ENCODE peak calls at places on chromosomes 11 and 22, in six cellular contexts. One of them, this sample, is unnamed.
A peak's percentile ranks its signal among the peaks of the same experiment; 100 is the strongest.

GRCh38 chr11:12087075-12087775 is 23.2 kb upstream of the MICAL2 start:
- DNase-seq in IMR-90: peak; percentile 78
- DNase-seq in mesendoderm: peak; percentile 66
- DNase-seq in H1: no peak
- DNase-seq in trophoblast cell: peak; percentile 77
- DNase-seq in mesenchymal stem cell: peak; percentile 88
- DNase-seq in this sample: no peak

GRCh38 chr11:128501576-128502549 is 85.5 kb downstream of the ETS1 start:
- DNase-seq in IMR-90: peak; percentile 77
- DNase-seq in mesendoderm: peak; percentile 43
- DNase-seq in H1: no peak
- DNase-seq in trophoblast cell: no peak
- DNase-seq in mesenchymal stem cell: peak; percentile 78
- DNase-seq in this sample: no peak

GRCh38 chr11:85682330-85683305 is 3.4 kb downstream of the CCDC89 start:
- DNase-seq in IMR-90: peak; percentile 47
- DNase-seq in mesendoderm: no peak
- DNase-seq in H1: no peak
- DNase-seq in trophoblast cell: peak; percentile 1
- DNase-seq in mesenchymal stem cell: no peak
- DNase-seq in this sample: no peak

GRCh38 chr11:128725630-128726461 is 32.0 kb downstream of the FLI1 start:
- DNase-seq in IMR-90: peak; percentile 59
- DNase-seq in mesendoderm: no peak
- DNase-seq in H1: no peak
- DNase-seq in trophoblast cell: no peak
- DNase-seq in mesenchymal stem cell: peak; percentile 68
- DNase-seq in this sample: no peak

GRCh38 chr11:133801356-133801755 is 44.0 kb downstream of the SPATA19 start:
- DNase-seq in IMR-90: no peak
- DNase-seq in mesendoderm: no peak
- DNase-seq in H1: peak; percentile 20
- DNase-seq in trophoblast cell: no peak
- DNase-seq in mesenchymal stem cell: no peak
- DNase-seq in this sample: no peak

GRCh38 chr11:3191586-3192324 is 26.6 kb upstream of the OSBPL5 start:
- DNase-seq in IMR-90: no peak
- DNase-seq in mesendoderm: no peak
- DNase-seq in H1: no peak
- DNase-seq in trophoblast cell: no peak
- DNase-seq in mesenchymal stem cell: no peak
- DNase-seq in this sample: no peak

GRCh38 chr11:46072172-46072964 is 48.9 kb downstream of the PHF21A start:
- DNase-seq in IMR-90: no peak
- DNase-seq in mesendoderm: no peak
- DNase-seq in H1: no peak
- DNase-seq in trophoblast cell: no peak
- DNase-seq in mesenchymal stem cell: peak; percentile 42
- DNase-seq in this sample: no peak

GRCh38 chr11:66016793-66017177 is 5.0 kb downstream of the CST6 start:
- DNase-seq in IMR-90: no peak
- DNase-seq in mesendoderm: no peak
- DNase-seq in H1: no peak
- DNase-seq in trophoblast cell: no peak
- DNase-seq in mesenchymal stem cell: no peak
- DNase-seq in this sample: no peak

GRCh38 chr11:7306900-7307299 is 55.2 kb downstream of the SYT9 start:
- DNase-seq in IMR-90: no peak
- DNase-seq in mesendoderm: no peak
- DNase-seq in H1: no peak
- DNase-seq in trophoblast cell: no peak
- DNase-seq in mesenchymal stem cell: no peak
- DNase-seq in this sample: no peak

GRCh38 chr11:58097437-58097836 is 27.9 kb downstream of the OR9I1 start:
- DNase-seq in IMR-90: no peak
- DNase-seq in mesendoderm: no peak
- DNase-seq in H1: no peak
- DNase-seq in trophoblast cell: no peak
- DNase-seq in mesenchymal stem cell: no peak
- DNase-seq in this sample: no peak

GRCh38 chr22:49048591-49048990 is 779.1 kb downstream of the BRD1 start:
- DNase-seq in IMR-90: no peak
- DNase-seq in mesendoderm: no peak
- DNase-seq in H1: no peak
- DNase-seq in trophoblast cell: no peak
- DNase-seq in mesenchymal stem cell: no peak
- DNase-seq in this sample: no peak

GRCh38 chr11:77287615-77288273 is 13.7 kb downstream of the GDPD4 start:
- DNase-seq in IMR-90: peak; percentile 97
- DNase-seq in mesendoderm: no peak
- DNase-seq in H1: no peak
- DNase-seq in trophoblast cell: no peak
- DNase-seq in mesenchymal stem cell: peak; percentile 64
- DNase-seq in this sample: no peak

GRCh38 chr11:86500500-86501170 is 125.9 kb downstream of the CCDC81 start:
- DNase-seq in IMR-90: no peak
- DNase-seq in mesendoderm: no peak
- DNase-seq in H1: no peak
- DNase-seq in trophoblast cell: no peak
- DNase-seq in mesenchymal stem cell: no peak
- DNase-seq in this sample: no peak

GRCh38 chr11:112588252-112588668 is 327.6 kb upstream of the PLET1 start:
- DNase-seq in IMR-90: peak; percentile 77
- DNase-seq in mesendoderm: peak; percentile 90
- DNase-seq in H1: no peak
- DNase-seq in trophoblast cell: peak; percentile 54
- DNase-seq in mesenchymal stem cell: peak; percentile 88
- DNase-seq in this sample: peak; percentile 78

GRCh38 chr11:106624377-106624776 is 393.9 kb downstream of the GUCY1A2 start:
- DNase-seq in IMR-90: peak; percentile 12
- DNase-seq in mesendoderm: peak; percentile 1
- DNase-seq in H1: no peak
- DNase-seq in trophoblast cell: no peak
- DNase-seq in mesenchymal stem cell: no peak
- DNase-seq in this sample: no peak

GRCh38 chr11:119350302-119350701 is 3.8 kb upstream of the MFRP start:
- DNase-seq in IMR-90: no peak
- DNase-seq in mesendoderm: no peak
- DNase-seq in H1: no peak
- DNase-seq in trophoblast cell: no peak
- DNase-seq in mesenchymal stem cell: no peak
- DNase-seq in this sample: no peak

GRCh38 chr22:38305481-38306448 is 11.5 kb downstream of the CSNK1E start:
- DNase-seq in IMR-90: peak; percentile 54
- DNase-seq in mesendoderm: peak; percentile 77
- DNase-seq in H1: no peak
- DNase-seq in trophoblast cell: no peak
- DNase-seq in mesenchymal stem cell: peak; percentile 55
- DNase-seq in this sample: no peak

GRCh38 chr11:79498681-79499080 is 57.9 kb upstream of the TENM4 start:
- DNase-seq in IMR-90: no peak
- DNase-seq in mesendoderm: no peak
- DNase-seq in H1: no peak
- DNase-seq in trophoblast cell: no peak
- DNase-seq in mesenchymal stem cell: no peak
- DNase-seq in this sample: no peak

GRCh38 chr11:130674686-130675085 is 226.2 kb downstream of the ADAMTS15 start:
- DNase-seq in IMR-90: peak; percentile 49
- DNase-seq in mesendoderm: no peak
- DNase-seq in H1: no peak
- DNase-seq in trophoblast cell: no peak
- DNase-seq in mesenchymal stem cell: peak; percentile 59
- DNase-seq in this sample: no peak

GRCh38 chr11:113176561-113176960 is 137.8 kb upstream of the TTC12 start:
- DNase-seq in IMR-90: no peak
- DNase-seq in mesendoderm: no peak
- DNase-seq in H1: no peak
- DNase-seq in trophoblast cell: no peak
- DNase-seq in mesenchymal stem cell: peak; percentile 68
- DNase-seq in this sample: no peak

GRCh38 chr11:1820463-1821325 is 14.1 kb upstream of the SYT8 start:
- DNase-seq in IMR-90: peak; percentile 22
- DNase-seq in mesendoderm: no peak
- DNase-seq in H1: no peak
- DNase-seq in trophoblast cell: no peak
- DNase-seq in mesenchymal stem cell: no peak
- DNase-seq in this sample: no peak

GRCh38 chr22:44130076-44130711 is 50.5 kb upstream of the PARVG start:
- DNase-seq in IMR-90: peak; percentile 17
- DNase-seq in mesendoderm: no peak
- DNase-seq in H1: no peak
- DNase-seq in trophoblast cell: no peak
- DNase-seq in mesenchymal stem cell: no peak
- DNase-seq in this sample: no peak

GRCh38 chr11:122213111-122213510 is 97.1 kb upstream of the BLID start:
- DNase-seq in IMR-90: no peak
- DNase-seq in mesendoderm: no peak
- DNase-seq in H1: no peak
- DNase-seq in trophoblast cell: no peak
- DNase-seq in mesenchymal stem cell: no peak
- DNase-seq in this sample: no peak

GRCh38 chr11:44817207-44817944 is 90.6 kb downstream of the TSPAN18 start:
- DNase-seq in IMR-90: peak; percentile 27
- DNase-seq in mesendoderm: no peak
- DNase-seq in H1: no peak
- DNase-seq in trophoblast cell: no peak
- DNase-seq in mesenchymal stem cell: no peak
- DNase-seq in this sample: no peak

GRCh38 chr11:76314741-76315090 is 66.2 kb downstream of the THAP12 start:
- DNase-seq in IMR-90: peak; percentile 61
- DNase-seq in mesendoderm: peak; percentile 60
- DNase-seq in H1: no peak
- DNase-seq in trophoblast cell: peak; percentile 30
- DNase-seq in mesenchymal stem cell: peak; percentile 61
- DNase-seq in this sample: no peak

GRCh38 chr22:29006346-29006745 is 55.3 kb downstream of the C22orf31 start:
- DNase-seq in IMR-90: no peak
- DNase-seq in mesendoderm: peak; percentile 56
- DNase-seq in H1: no peak
- DNase-seq in trophoblast cell: no peak
- DNase-seq in mesenchymal stem cell: no peak
- DNase-seq in this sample: no peak

GRCh38 chr11:5123802-5124521 is 14.2 kb downstream of the OR52A5 start:
- DNase-seq in IMR-90: peak; percentile 76
- DNase-seq in mesendoderm: peak; percentile 89
- DNase-seq in H1: peak; percentile 86
- DNase-seq in trophoblast cell: peak; percentile 79
- DNase-seq in mesenchymal stem cell: peak; percentile 75
- DNase-seq in this sample: peak; percentile 68

GRCh38 chr22:46007003-46007847 is 30.3 kb upstream of the WNT7B start:
- DNase-seq in IMR-90: peak; percentile 72
- DNase-seq in mesendoderm: no peak
- DNase-seq in H1: no peak
- DNase-seq in trophoblast cell: peak; percentile 76
- DNase-seq in mesenchymal stem cell: peak; percentile 59
- DNase-seq in this sample: no peak
- H3K4me3 ChIP-seq in IMR-90: no peak overlapping the region
- H3K4me3 ChIP-seq in mesendoderm: no peak overlapping the region
- H3K4me3 ChIP-seq in H1: no peak overlapping the region
- H3K4me3 ChIP-seq in trophoblast cell: no peak overlapping the region
- H3K4me3 ChIP-seq in mesenchymal stem cell: peak overlapping the region; percentile 73
- H3K4me3 ChIP-seq in this sample: no peak overlapping the region

GRCh38 chr11:131871061-131871460 is 500.6 kb downstream of the NTM start:
- DNase-seq in IMR-90: no peak
- DNase-seq in mesendoderm: no peak
- DNase-seq in H1: no peak
- DNase-seq in trophoblast cell: no peak
- DNase-seq in mesenchymal stem cell: no peak
- DNase-seq in this sample: no peak
- H2AK5ac ChIP-seq in IMR-90: no peak overlapping the region
- H2AK5ac ChIP-seq in mesendoderm: no peak overlapping the region
- H2AK5ac ChIP-seq in H1: no peak overlapping the region
- H2AK5ac ChIP-seq in trophoblast cell: no peak overlapping the region
- H2AK5ac ChIP-seq in mesenchymal stem cell: no peak overlapping the region
- H2AK5ac ChIP-seq in this sample: no peak overlapping the region

GRCh38 chr11:126988655-126989054 is 11.9 kb downstream of the KIRREL3 start:
- DNase-seq in IMR-90: no peak
- DNase-seq in mesendoderm: no peak
- DNase-seq in H1: no peak
- DNase-seq in trophoblast cell: no peak
- DNase-seq in mesenchymal stem cell: no peak
- DNase-seq in this sample: no peak

GRCh38 chr11:126991596-126991995 is 9.0 kb downstream of the KIRREL3 start:
- DNase-seq in IMR-90: peak; percentile 80
- DNase-seq in mesendoderm: no peak
- DNase-seq in H1: no peak
- DNase-seq in trophoblast cell: peak; percentile 79
- DNase-seq in mesenchymal stem cell: peak; percentile 29
- DNase-seq in this sample: no peak

GRCh38 chr11:126992065-126992803 is 8.3 kb downstream of the KIRREL3 start:
- DNase-seq in IMR-90: peak; percentile 98
- DNase-seq in mesendoderm: peak; percentile 57
- DNase-seq in H1: no peak
- DNase-seq in trophoblast cell: peak; percentile 92
- DNase-seq in mesenchymal stem cell: peak; percentile 79
- DNase-seq in this sample: no peak

GRCh38 chr11:126990716-126991480 is 9.7 kb downstream of the KIRREL3 start:
- DNase-seq in IMR-90: peak; percentile 40
- DNase-seq in mesendoderm: no peak
- DNase-seq in H1: no peak
- DNase-seq in trophoblast cell: peak; percentile 31
- DNase-seq in mesenchymal stem cell: no peak
- DNase-seq in this sample: no peak

DNA sequence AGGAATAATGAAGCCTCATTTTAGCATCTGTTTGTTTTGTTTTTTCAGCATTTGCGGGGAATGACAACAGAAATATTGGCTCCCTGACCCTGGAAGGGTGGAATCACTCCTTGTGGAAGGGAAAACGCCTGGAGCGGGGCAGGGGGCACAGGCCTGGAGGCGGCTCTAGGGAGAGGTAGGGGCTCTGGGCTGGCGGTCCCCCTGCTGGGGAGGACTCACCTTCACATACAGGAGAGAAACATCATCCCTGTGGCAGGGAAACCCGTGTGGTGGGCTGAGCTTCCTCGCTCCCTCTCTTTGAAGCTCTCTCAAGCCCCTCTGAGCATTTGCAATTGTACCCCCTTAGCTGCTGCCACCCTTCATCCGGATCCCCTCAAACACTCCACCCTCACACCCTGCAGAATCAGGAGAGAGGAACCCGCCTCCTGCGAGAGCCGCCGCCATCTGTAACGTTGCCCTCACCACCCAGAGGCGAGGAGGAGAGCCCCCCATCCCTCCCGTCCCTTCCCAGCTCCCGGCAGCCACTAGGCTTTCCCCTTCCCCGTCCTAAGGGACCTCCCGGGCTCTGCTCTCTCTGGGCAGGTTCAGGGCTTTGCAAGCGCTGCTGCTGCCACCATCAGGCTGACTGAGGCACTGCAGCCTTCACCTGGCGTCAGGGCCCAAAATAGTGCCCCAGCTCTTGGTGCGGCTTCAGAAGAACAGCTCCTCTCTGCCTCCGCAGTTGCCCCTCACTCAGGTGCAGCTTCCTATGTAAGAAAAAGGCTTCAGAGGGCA is 10.4 kb downstream of the KIRREL3 start:
- DNase-seq in IMR-90: peak; percentile 77
- DNase-seq in mesendoderm: peak; percentile 91
- DNase-seq in H1: peak; percentile 96
- DNase-seq in trophoblast cell: peak; percentile 79
- DNase-seq in mesenchymal stem cell: peak; percentile 48
- DNase-seq in this sample: peak; percentile 76
- H3K27ac ChIP-seq in IMR-90: peak overlapping the region; percentile 48
- H3K27ac ChIP-seq in mesendoderm: no peak overlapping the region
- H3K27ac ChIP-seq in H1: no peak overlapping the region
- H3K27ac ChIP-seq in trophoblast cell: no peak overlapping the region
- H3K27ac ChIP-seq in mesenchymal stem cell: peak overlapping the region; percentile 100
- H3K27ac ChIP-seq in this sample: no peak overlapping the region

GRCh38 chr22:42834177-42834949 is 22.7 kb downstream of the ARFGAP3 start:
- DNase-seq in IMR-90: no peak
- DNase-seq in mesendoderm: no peak
- DNase-seq in H1: no peak
- DNase-seq in trophoblast cell: no peak
- DNase-seq in mesenchymal stem cell: no peak
- DNase-seq in this sample: no peak
- H3K4me3 ChIP-seq in IMR-90: no peak overlapping the region
- H3K4me3 ChIP-seq in mesendoderm: no peak overlapping the region
- H3K4me3 ChIP-seq in H1: no peak overlapping the region
- H3K4me3 ChIP-seq in trophoblast cell: no peak overlapping the region
- H3K4me3 ChIP-seq in mesenchymal stem cell: no peak overlapping the region
- H3K4me3 ChIP-seq in this sample: no peak overlapping the region

This sample was measured in neuronal stem cell.